ENCODE peak calls at places on chromosomes 3 and 15, in eight cellular contexts. R, G, Z, P, J, T, I and O are unnamed samples.

GRCh38 chr3:97232635-97233034 is 418.2 kb downstream of the EPHA6 start:
- DNase-seq in G (no peak), I (no peak), Z (no peak), R (peak), P (no peak), J (no peak), T (no peak), O (no peak)

GRCh38 chr15:92683511-92683834 is 27.9 kb upstream of the FAM174B start:
- DNase-seq in Z (peak), T (peak), R (peak), J (peak), G (no peak), I (peak), P (peak), O (peak)

GRCh38 chr3:55482496-55483195 is 4.5 kb downstream of the WNT5A start:
- DNase-seq in P (no peak), Z (no peak), I (no peak), R (no peak), J (no peak), T (no peak), G (no peak), O (no peak)

GRCh38 chr3:11739123-11739522 is 95.4 kb upstream of the VGLL4 start:
- DNase-seq in T (no peak), R (no peak), G (no peak), I (no peak), Z (no peak), J (no peak), P (no peak), O (no peak)

GRCh38 chr15:27851811-27852210 is 247.3 kb downstream of the OCA2 start:
- DNase-seq in P (no peak), G (no peak), Z (no peak), I (no peak), J (no peak), R (no peak), T (no peak), O (no peak)

GRCh38 chr15:65395567-65396185 is 17.9 kb upstream of the IGDCC3 start:
- DNase-seq in R (no peak), J (no peak), I (no peak), Z (no peak), T (peak), G (no peak), P (no peak), O (no peak)

GRCh38 chr15:88615303-88616107 is 5.6 kb upstream of the AEN start:
- DNase-seq in P (no peak), J (no peak), T (no peak), R (no peak), G (no peak), Z (no peak), I (no peak), O (no peak)

GRCh38 chr3:128991355-128991895 is 2.5 kb downstream of the CFAP92 start:
- DNase-seq in J (peak), I (no peak), G (no peak), P (no peak), R (peak), Z (no peak), T (peak), O (peak)

GRCh38 chr3:72079369-72079872 is 294.5 kb upstream of the PROK2 start:
- DNase-seq in I (no peak), R (no peak), G (no peak), T (no peak), J (no peak), Z (no peak), P (no peak), O (no peak)

GRCh38 chr3:177350051-177350565 is 152.8 kb upstream of the TBL1XR1 start:
- DNase-seq in P (no peak), Z (peak), J (no peak), G (no peak), I (no peak), T (no peak), R (no peak), O (no peak)

GRCh38 chr3:16216373-16216935 is 42.0 kb downstream of the GALNT15 start:
- DNase-seq in P (no peak), T (no peak), G (no peak), R (no peak), Z (no peak), J (no peak), I (no peak), O (no peak)

GRCh38 chr3:23668430-23668904 is 137.3 kb upstream of the UBE2E1 start:
- DNase-seq in G (no peak), Z (peak), J (no peak), P (no peak), R (no peak), I (no peak), T (no peak), O (no peak)

GRCh38 chr3:148030975-148031374 is 621.8 kb downstream of the ZIC1 start:
- DNase-seq in J (no peak), R (no peak), G (no peak), I (no peak), P (no peak), T (no peak), Z (no peak), O (no peak)

GRCh38 chr3:32451049-32451659 is 51.5 kb downstream of the CMTM6 start:
- DNase-seq in P (no peak), G (no peak), R (no peak), Z (no peak), J (no peak), I (no peak), T (no peak), O (no peak)

GRCh38 chr3:159112724-159113123 is 310.9 kb downstream of the MFSD1 start:
- DNase-seq in G (no peak), I (no peak), T (no peak), R (no peak), Z (no peak), P (no peak), J (no peak), O (no peak)

GRCh38 chr3:151925419-151925818 is 52.0 kb downstream of the SUCNR1 start:
- DNase-seq in T (no peak), R (no peak), P (no peak), Z (no peak), I (no peak), G (no peak), J (no peak), O (no peak)

GRCh38 chr3:72032435-72033118 is 247.6 kb upstream of the PROK2 start:
- DNase-seq in R (no peak), Z (no peak), P (peak), I (no peak), J (no peak), T (no peak), G (no peak), O (no peak)

GRCh38 chr15:66231421-66232266 is 21.9 kb downstream of the MEGF11 start:
- DNase-seq in Z (no peak), J (no peak), G (no peak), I (no peak), R (no peak), T (no peak), P (no peak), O (no peak)

GRCh38 chr15:99556578-99556977 is 9.2 kb upstream of the MEF2A start:
- DNase-seq in J (no peak), I (no peak), T (no peak), Z (no peak), R (no peak), G (no peak), P (no peak), O (no peak)

GRCh38 chr3:168080499-168081170 is 15.1 kb downstream of the GOLIM4 start:
- DNase-seq in G (no peak), Z (no peak), J (no peak), T (no peak), P (no peak), R (no peak), I (no peak), O (no peak)

GRCh38 chr3:151047636-151048035 is 37.8 kb upstream of the MED12L start:
- DNase-seq in R (no peak), P (no peak), I (no peak), G (no peak), T (no peak), J (peak), Z (peak), O (no peak)

GRCh38 chr15:47003568-47003967 is 713.7 kb upstream of the SEMA6D start:
- DNase-seq in Z (no peak), R (no peak), T (no peak), G (no peak), I (peak), J (no peak), P (no peak), O (no peak)

GRCh38 chr3:172708905-172709775 is 1.7 kb downstream of the NCEH1 start:
- DNase-seq in Z (no peak), R (no peak), G (no peak), J (no peak), I (no peak), T (no peak), P (no peak), O (no peak)

GRCh38 chr3:192571197-192571791 is 156.0 kb downstream of the FGF12 start:
- DNase-seq in I (peak), T (peak), R (peak), G (no peak), J (peak), P (no peak), Z (peak), O (no peak)

GRCh38 chr3:180679178-180680096 is at the start of gene CCDC39:
- DNase-seq in Z (peak), R (peak), G (peak), I (peak), J (no peak), P (peak), T (peak), O (peak)

GRCh38 chr15:92638709-92639365 is 16.7 kb downstream of the FAM174B start:
- DNase-seq in T (no peak), J (no peak), Z (no peak), I (no peak), R (no peak), G (no peak), P (no peak), O (no peak)

GRCh38 chr3:59809750-59810444 is 760.1 kb upstream of the CFAP20DC start:
- DNase-seq in G (no peak), J (no peak), R (no peak), T (no peak), P (no peak), Z (peak), I (no peak), O (no peak)

GRCh38 chr3:16516695-16517481 is 3.4 kb upstream of the RFTN1 start:
- DNase-seq in Z (peak), T (peak), R (no peak), J (no peak), I (peak), G (no peak), P (no peak), O (no peak)

GRCh38 chr3:58266577-58266976 is 29.0 kb downstream of the ABHD6 start:
- DNase-seq in R (no peak), T (no peak), J (no peak), P (no peak), G (no peak), I (no peak), Z (no peak), O (no peak)

GRCh38 chr3:101762041-101762646 is 16.9 kb upstream of the NXPE3 start:
- DNase-seq in P (no peak), T (no peak), I (no peak), R (no peak), G (no peak), J (no peak), Z (no peak), O (no peak)

GRCh38 chr3:123085293-123085949 is 18.6 kb downstream of the PDIA5 start:
- DNase-seq in I (no peak), J (no peak), T (no peak), G (no peak), R (no peak), P (no peak), Z (no peak), O (no peak)

GRCh38 chr15:68515371-68516095 is 63.3 kb upstream of the CORO2B start:
- DNase-seq in R (no peak), J (no peak), I (no peak), P (no peak), G (no peak), Z (no peak), T (no peak), O (no peak)

GRCh38 chr15:101066501-101067408 is 147.6 kb downstream of the LRRK1 start:
- DNase-seq in J (no peak), R (no peak), Z (no peak), I (no peak), G (no peak), T (no peak), P (no peak), O (no peak)

GRCh38 chr15:75584121-75584520 is 5.0 kb upstream of the PTPN9 start:
- DNase-seq in I (no peak), P (no peak), G (no peak), T (no peak), R (no peak), Z (peak), J (no peak), O (no peak)
- H3K4me3 ChIP-seq in I (no peak), P (no peak), G (no peak), T (no peak), R (no peak), Z (no peak), J (no peak), O (no peak)

GRCh38 chr15:89783111-89783860 is 7.2 kb downstream of the MESP2 start:
- DNase-seq in I (no peak), G (no peak), P (no peak), R (no peak), T (no peak), J (peak), Z (peak), O (no peak)
- H3K4me3 ChIP-seq in I (no peak), G (no peak), P (no peak), R (no peak), T (no peak), J (no peak), Z (no peak), O (no peak)

DNA sequence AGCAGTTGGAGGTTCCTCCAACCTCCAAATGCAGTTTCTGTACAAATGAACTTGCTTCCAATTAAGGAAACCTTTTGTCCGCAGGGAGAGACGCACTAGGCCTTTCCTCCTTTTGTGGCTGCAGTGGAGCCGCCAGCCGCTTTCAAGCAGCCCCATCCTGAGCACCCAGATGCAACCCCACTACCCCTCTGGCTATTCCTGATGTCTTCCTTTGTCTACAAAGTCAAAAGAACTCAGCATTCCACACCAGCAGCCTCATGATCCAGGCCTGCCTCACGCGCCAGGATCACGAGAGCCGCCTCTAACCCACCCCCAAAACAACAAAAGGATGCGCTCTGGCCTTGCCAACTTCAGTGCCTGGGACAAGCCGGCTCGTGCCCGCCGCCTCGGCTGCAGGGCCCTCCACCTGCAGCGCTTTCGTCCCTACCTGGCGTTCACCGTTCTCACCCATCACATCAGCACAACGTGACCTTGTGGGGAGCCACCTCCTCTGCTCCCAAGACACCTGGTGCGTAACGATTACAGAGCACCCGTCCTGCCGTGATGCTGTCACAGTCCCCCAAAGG is 48.2 kb upstream of the MUC4 start:
- DNase-seq in P (no peak), T (peak), Z (no peak), R (no peak), G (no peak), J (no peak), I (no peak), O (no peak)
- H3K4me3 ChIP-seq in P (no peak), T (no peak), Z (no peak), R (no peak), G (no peak), J (no peak), I (no peak), O (no peak)

GRCh38 chr3:184565421-184566211 is 4.0 kb downstream of the EPHB3 start:
- DNase-seq in Z (peak), T (no peak), G (no peak), I (no peak), J (no peak), R (no peak), P (no peak), O (peak)

GRCh38 chr3:184564685-184565385 is 3.2 kb downstream of the EPHB3 start:
- DNase-seq in P (no peak), I (no peak), G (no peak), J (no peak), R (no peak), T (no peak), Z (no peak), O (no peak)

GRCh38 chr3:184563569-184563925 is 2.0 kb downstream of the EPHB3 start:
- DNase-seq in Z (no peak), G (no peak), T (no peak), P (no peak), J (no peak), I (no peak), R (no peak), O (no peak)

GRCh38 chr3:184562875-184563568 is 1.4 kb downstream of the EPHB3 start:
- DNase-seq in P (no peak), R (no peak), I (no peak), Z (no peak), G (no peak), J (no peak), T (no peak), O (no peak)

GRCh38 chr3:184563941-184564684 is 2.5 kb downstream of the EPHB3 start:
- DNase-seq in R (no peak), I (no peak), P (no peak), T (no peak), G (no peak), Z (no peak), J (no peak), O (no peak)
- H3K4me3 ChIP-seq in R (peak), I (peak), P (no peak), T (no peak), G (no peak), Z (no peak), J (no peak), O (no peak)

DNA sequence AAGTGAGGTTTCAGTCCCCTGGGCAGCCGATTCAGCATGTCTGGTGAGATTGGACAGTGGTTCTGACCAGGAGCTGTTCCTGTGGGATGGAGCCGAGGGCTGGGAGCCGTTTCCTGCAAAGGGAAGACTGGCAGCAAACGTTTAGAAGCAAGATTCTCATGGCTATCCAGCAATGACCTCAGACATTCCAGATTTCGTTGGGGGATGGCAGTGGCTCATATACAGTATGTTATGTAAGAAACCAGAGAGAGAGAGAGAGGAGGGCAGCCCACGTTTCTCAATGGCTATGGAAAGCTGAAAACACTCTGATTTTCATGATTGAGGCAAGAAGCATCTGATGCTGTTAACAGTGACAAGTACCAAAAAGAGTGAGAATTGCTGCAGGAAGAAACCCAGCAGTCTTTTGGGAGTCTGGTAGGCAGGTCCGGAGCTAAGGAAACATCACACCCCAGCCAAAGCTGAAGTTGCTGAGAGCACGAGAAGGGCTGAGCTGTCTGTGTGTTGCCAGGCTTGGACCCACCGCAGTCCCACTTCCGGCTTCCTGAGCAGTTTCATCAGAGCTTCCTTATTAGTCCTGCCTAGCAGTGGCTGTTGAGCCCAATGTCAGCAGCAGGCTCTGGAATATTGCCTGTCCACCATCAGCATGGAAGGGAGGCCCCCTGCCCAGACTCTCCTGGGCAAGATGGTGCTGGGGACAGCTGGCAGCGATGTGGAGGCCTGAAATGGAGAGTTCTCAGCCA is 25.5 kb upstream of the VPS8 start:
- DNase-seq in G (no peak), T (peak), P (no peak), I (peak), Z (peak), R (peak), J (peak), O (no peak)
- H3K4me3 ChIP-seq in G (no peak), T (peak), P (no peak), I (peak), Z (peak), R (peak), J (peak), O (no peak)

GRCh38 chr3:181724432-181724740 is 12.7 kb downstream of the SOX2 start:
- DNase-seq in P (no peak), Z (no peak), R (no peak), G (no peak), T (no peak), J (no peak), I (no peak), O (no peak)
- H3K4me3 ChIP-seq in P (no peak), Z (no peak), R (no peak), G (no peak), T (no peak), J (no peak), I (no peak), O (no peak)

DNA sequence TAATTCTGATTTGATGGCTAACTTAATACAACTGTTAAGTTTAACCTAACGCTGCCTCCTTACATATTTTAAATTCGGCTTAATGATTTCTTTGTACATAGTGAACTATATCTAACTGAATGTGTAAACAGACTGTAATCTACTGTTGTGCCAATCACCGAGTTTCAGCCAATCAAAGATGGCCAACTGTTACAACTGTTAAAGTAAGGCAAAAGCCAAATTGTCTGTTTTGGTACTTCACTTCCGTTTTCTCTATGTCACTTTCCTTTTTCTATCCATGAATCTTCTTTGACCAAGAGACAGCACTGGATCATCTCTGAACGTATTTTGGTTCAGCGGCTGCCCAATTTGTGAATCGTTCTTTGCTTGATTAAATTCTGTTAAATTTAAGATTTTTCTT is 137.0 kb downstream of the LMLN start:
- DNase-seq in R (no peak), J (no peak), I (no peak), G (no peak), Z (no peak), P (no peak), T (no peak), O (no peak)
- H3K4me3 ChIP-seq in R (no peak), J (no peak), I (no peak), G (no peak), Z (no peak), P (no peak), T (no peak), O (no peak)

GRCh38 chr3:52469001-52469400 is 13.6 kb downstream of the NISCH start:
- DNase-seq in J (no peak), R (no peak), P (no peak), I (no peak), G (no peak), Z (no peak), T (no peak), O (no peak)
- H3K4me3 ChIP-seq in J (no peak), R (no peak), P (no peak), I (no peak), G (no peak), Z (no peak), T (no peak), O (no peak)

GRCh38 chr3:12797124-12797891 is 828 bp downstream of the CAND2 start:
- DNase-seq in I (no peak), P (no peak), Z (no peak), G (no peak), T (no peak), R (no peak), J (no peak), O (no peak)
- H3K4me3 ChIP-seq in I (peak), P (peak), Z (no peak), G (no peak), T (peak), R (peak), J (no peak), O (no peak)